ENCODE peak calls at places on chromosomes 5 and 9, in six cellular contexts. U, A, N, D, X and C are unnamed samples.

GRCh38 chr9:35729700-35730485 is 2.1 kb downstream of the TLN1 start:
- DNase-seq in U (peak), X (no peak), N (peak), A (no peak), D (no peak), C (no peak)

GRCh38 chr9:119836036-119836435 is 466.8 kb upstream of the BRINP1 start:
- DNase-seq in D (no peak), X (no peak), U (no peak), N (no peak), A (no peak), C (no peak)

GRCh38 chr5:137753227-137753985 is 757 bp downstream of the HNRNPA0 start:
- DNase-seq in X (no peak), U (no peak), N (no peak), A (peak), D (peak), C (no peak)

GRCh38 chr5:14292766-14293165 is 149.6 kb downstream of the TRIO start:
- DNase-seq in N (no peak), X (no peak), D (no peak), U (no peak), A (no peak), C (no peak)

GRCh38 chr9:137956688-137957385 is 79.3 kb downstream of the CACNA1B start:
- DNase-seq in X (no peak), N (no peak), A (no peak), U (no peak), D (no peak), C (no peak)

GRCh38 chr9:109319072-109319630 is 1.7 kb downstream of the EPB41L4B start:
- DNase-seq in N (no peak), D (peak), X (no peak), U (no peak), A (no peak), C (no peak)

GRCh38 chr9:28915256-28915930 is 1342.1 kb upstream of the C9orf72 start:
- DNase-seq in N (peak), D (no peak), X (no peak), A (no peak), U (no peak), C (no peak)

GRCh38 chr5:39137391-39138181 is 63.4 kb upstream of the RICTOR start:
- DNase-seq in A (no peak), D (no peak), U (peak), N (peak), X (no peak), C (no peak)

GRCh38 chr5:1059884-1060263 is 51.3 kb downstream of the NKD2 start:
- DNase-seq in A (no peak), N (no peak), D (peak), X (no peak), U (no peak), C (no peak)

GRCh38 chr5:65034029-65034781 is 265.5 kb downstream of the CWC27 start:
- DNase-seq in N (no peak), A (no peak), X (no peak), D (peak), U (no peak), C (no peak)

GRCh38 chr9:135440620-135441019 is 39.0 kb upstream of the PPP1R26 start:
- DNase-seq in N (peak), D (no peak), U (peak), A (no peak), X (no peak), C (no peak)

GRCh38 chr5:67163231-67163756 is 33.3 kb downstream of the CD180 start:
- DNase-seq in D (peak), N (no peak), X (no peak), A (no peak), U (no peak), C (no peak)
- TF ChIP-seq POLR2A in D (no peak), N (no peak), X (no peak), A (no peak), U (no peak), C (no peak)

DNA sequence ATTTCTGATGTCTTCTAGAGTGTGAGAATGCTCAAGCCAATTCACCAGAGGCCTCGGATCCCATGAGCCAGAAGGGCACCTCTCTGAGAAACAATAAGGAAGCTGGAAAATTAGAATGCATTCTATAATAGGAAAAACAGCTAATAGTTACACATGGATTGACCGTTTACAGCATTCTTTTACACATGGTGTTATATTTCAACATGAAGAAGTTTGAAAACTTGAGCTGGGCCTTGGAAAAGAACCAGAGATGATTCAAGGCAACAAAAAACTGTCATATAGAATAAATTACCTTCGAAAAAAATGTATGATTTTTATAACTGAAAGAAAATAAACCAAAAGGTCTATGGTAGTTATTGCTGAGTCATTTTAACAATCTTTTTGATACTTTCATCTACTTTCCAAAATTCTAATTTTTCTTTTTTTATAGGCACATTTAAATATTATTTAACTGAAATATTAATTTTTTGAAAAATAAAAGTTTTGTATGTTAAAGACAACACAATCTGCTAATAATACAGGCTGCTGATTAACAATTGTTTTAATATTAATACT is 6.2 kb downstream of the SH3TC2 start:
- DNase-seq in X (no peak), N (no peak), D (no peak), U (no peak), A (no peak), C (peak)
- TF ChIP-seq CTCF in X (no peak), N (no peak), D (no peak), U (no peak), A (no peak), C (no peak)

DNA sequence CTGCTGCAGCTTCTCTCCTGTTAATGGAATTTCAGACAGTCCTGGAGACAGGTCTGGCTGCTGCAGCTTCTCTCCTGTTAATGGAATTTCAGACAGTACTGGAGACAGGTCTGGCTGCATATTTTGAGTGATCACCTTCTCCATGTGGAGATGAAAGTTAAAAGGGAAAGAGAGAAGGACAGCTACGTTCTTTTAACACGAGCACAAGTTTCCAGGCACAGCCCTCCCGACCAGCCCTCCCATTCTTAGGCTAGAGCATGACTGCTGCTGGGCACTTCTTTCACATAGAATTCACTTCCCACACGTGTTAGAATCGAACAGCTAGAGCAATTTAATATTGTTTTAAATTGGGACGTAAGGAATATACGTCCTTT is 133.3 kb upstream of the DMRT1 start:
- DNase-seq in X (no peak), N (no peak), U (no peak), A (no peak), D (no peak), C (no peak)
- H3K4me3 ChIP-seq in X (peak), N (no peak), U (no peak), A (peak), D (peak), C (peak)

DNA sequence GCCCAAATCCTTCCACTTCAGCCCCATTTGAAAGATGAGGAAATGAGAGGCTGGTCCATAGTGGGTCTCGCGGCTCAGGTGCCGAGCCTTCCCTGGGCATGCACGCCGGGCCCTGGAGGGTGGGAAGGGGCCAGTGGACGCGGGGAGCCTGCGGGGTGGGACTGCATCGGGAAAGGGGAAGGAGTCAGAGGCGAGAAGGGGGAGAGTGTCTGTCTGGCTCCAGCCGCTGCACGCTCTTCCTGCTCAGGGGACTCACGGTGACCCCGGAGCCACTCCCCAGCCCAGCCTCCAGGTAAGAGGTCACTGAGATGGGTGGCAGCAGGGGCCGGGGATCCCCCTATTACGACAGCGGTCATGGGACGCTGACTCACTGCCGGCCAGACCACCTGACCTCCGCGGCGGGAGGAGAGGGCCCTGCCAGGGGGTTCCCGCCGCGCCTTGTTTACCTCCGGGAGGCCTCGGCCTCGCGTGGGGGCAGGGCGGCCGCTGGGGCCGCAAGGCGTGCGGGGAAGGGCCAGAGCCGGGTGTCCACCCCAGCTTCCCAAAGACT is 1.9 kb upstream of the SQSTM1 start:
- DNase-seq in N (peak), X (peak), A (peak), D (peak), U (peak), C (peak)
- TF ChIP-seq POLR2A in N (no peak), X (peak), A (no peak), D (peak), U (no peak), C (peak)

GRCh38 chr5:93920956-93921355 is 179.6 kb upstream of the POU5F2 start:
- DNase-seq in X (no peak), D (no peak), A (no peak), U (no peak), N (no peak), C (no peak)

GRCh38 chr5:93916872-93917271 is 175.5 kb upstream of the POU5F2 start:
- DNase-seq in N (no peak), D (no peak), U (no peak), X (no peak), A (no peak), C (no peak)

GRCh38 chr5:93909356-93909755 is 168.0 kb upstream of the POU5F2 start:
- DNase-seq in D (no peak), N (no peak), X (no peak), U (no peak), A (no peak), C (no peak)

GRCh38 chr5:93915142-93915553 is 173.7 kb upstream of the POU5F2 start:
- DNase-seq in N (no peak), A (no peak), U (peak), D (no peak), X (no peak), C (no peak)
- TF ChIP-seq CTCF in N (peak), A (no peak), U (peak), D (peak), X (peak), C (peak)

GRCh38 chr9:92948632-92949031 is 1.3 kb downstream of the FGD3 start:
- DNase-seq in N (no peak), X (no peak), U (no peak), A (peak), D (no peak), C (no peak)

GRCh38 chr9:92945796-92946195 is 1.5 kb upstream of the FGD3 start:
- DNase-seq in D (no peak), X (no peak), U (no peak), N (no peak), A (peak), C (no peak)

GRCh38 chr9:92947268-92948031 is at the start of gene FGD3:
- DNase-seq in U (no peak), X (no peak), A (peak), N (peak), D (peak), C (no peak)

GRCh38 chr9:92949266-92949982 is 2.1 kb downstream of the FGD3 start:
- DNase-seq in U (no peak), A (peak), N (no peak), X (no peak), D (no peak), C (no peak)

GRCh38 chr9:92948032-92948534 is 760 bp downstream of the FGD3 start:
- DNase-seq in A (peak), N (no peak), D (no peak), U (no peak), X (no peak), C (no peak)
- H3K4me3 ChIP-seq in A (peak), N (no peak), D (peak), U (no peak), X (peak), C (peak)

GRCh38 chr5:150161242-150162141 is 5.1 kb upstream of the CDX1 start:
- DNase-seq in N (peak), U (peak), X (no peak), A (peak), D (peak), C (peak)

GRCh38 chr5:150163547-150164059 is 3.0 kb upstream of the CDX1 start:
- DNase-seq in D (peak), X (no peak), A (no peak), U (no peak), N (no peak), C (peak)

GRCh38 chr5:150162142-150162513 is 4.5 kb upstream of the CDX1 start:
- DNase-seq in U (no peak), N (no peak), A (no peak), X (no peak), D (no peak), C (no peak)

GRCh38 chr5:150164211-150164610 is 2.4 kb upstream of the CDX1 start:
- DNase-seq in D (no peak), U (no peak), A (no peak), X (no peak), N (no peak), C (no peak)

GRCh38 chr5:150163035-150163434 is 3.5 kb upstream of the CDX1 start:
- DNase-seq in A (no peak), D (no peak), N (no peak), X (no peak), U (no peak), C (no peak)
- TF ChIP-seq POLR2A in A (no peak), D (no peak), N (no peak), X (no peak), U (no peak), C (no peak)

GRCh38 chr5:162956570-162956969 is 480.8 kb upstream of the CCNG1 start:
- DNase-seq in A (no peak), X (no peak), N (no peak), D (no peak), U (no peak), C (no peak)
- TF ChIP-seq CTCF in A (no peak), X (no peak), N (no peak), D (no peak), U (no peak), C (no peak)

DNA sequence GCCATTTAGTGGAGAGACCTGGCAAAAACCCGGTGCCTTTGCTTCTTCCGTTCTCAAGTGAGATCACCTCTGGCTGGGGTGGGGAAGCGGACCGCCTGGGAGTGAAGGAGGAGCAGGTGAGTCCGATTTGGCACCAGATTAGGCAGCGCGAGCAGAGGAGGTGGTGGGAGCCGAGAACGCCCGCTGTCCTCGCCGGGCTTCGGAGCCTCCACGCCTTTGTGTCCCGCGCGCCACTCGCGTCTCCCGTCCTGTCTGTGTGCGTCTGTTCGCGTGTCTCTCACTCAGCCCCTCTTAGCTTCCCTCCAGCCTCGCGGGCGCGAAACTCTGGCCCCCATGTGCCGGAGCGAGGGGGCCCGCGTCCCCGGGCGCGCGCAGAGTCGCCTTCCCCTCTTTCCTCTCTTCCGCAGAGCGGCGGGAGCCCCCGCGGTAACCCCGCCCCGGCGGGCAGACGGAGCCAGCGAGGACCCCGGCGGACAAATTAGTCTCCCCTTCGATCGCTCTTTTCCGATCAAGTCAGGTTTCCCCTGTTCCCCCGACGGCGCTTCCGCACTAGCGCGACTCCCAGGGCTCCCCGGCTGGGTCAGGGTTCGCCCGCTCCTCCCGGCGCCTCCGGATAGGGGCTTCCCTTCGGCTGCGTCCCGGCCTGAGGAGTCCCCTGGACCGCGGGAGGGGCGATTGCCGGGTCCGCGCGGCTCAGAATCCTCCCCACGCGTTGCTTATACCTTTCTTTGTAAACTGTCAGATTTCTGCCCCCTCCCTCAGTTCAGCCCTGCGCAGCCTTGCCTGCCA is 7.1 kb downstream of the POU4F3 start:
- DNase-seq in N (no peak), D (peak), U (no peak), A (no peak), X (no peak), C (no peak)
- H3K4me3 ChIP-seq in N (no peak), D (peak), U (no peak), A (peak), X (peak), C (peak)